ENCODE peak calls at places on chromosomes 16 and 17, in five cellular contexts. J, K, R, H and Q are unnamed samples.

GRCh38 chr17:28151001-28151400 is 108.5 kb downstream of the NLK start:
- DNase-seq in J (no peak), K (no peak), R (no peak), H (no peak), Q (no peak)

GRCh38 chr17:82963104-82963950 is 116.1 kb upstream of the METRNL start:
- DNase-seq in J (no peak), K (peak), R (peak), H (no peak), Q (no peak)

GRCh38 chr17:50844117-50844700 is 8.8 kb downstream of the WFIKKN2 start:
- DNase-seq in J (peak), K (no peak), R (no peak), H (no peak), Q (peak)

GRCh38 chr17:78973196-78973595 is 6.5 kb downstream of the LGALS3BP start:
- DNase-seq in J (no peak), K (no peak), R (no peak), H (no peak), Q (no peak)

GRCh38 chr16:15853021-15853420 is 3.8 kb downstream of the MYH11 start:
- DNase-seq in J (no peak), K (no peak), R (no peak), H (no peak), Q (no peak)

GRCh38 chr17:49201481-49201927 is 8.9 kb downstream of the GNGT2 start:
- DNase-seq in J (no peak), K (no peak), R (peak), H (no peak), Q (no peak)

GRCh38 chr16:49116873-49117272 is 164.8 kb downstream of the CBLN1 start:
- DNase-seq in J (no peak), K (no peak), R (no peak), H (no peak), Q (no peak)

GRCh38 chr16:89613101-89613953 is at the start of gene DPEP1:
- DNase-seq in J (no peak), K (no peak), R (no peak), H (no peak), Q (no peak)

GRCh38 chr16:26058326-26058725 is 366.6 kb downstream of the HS3ST4 start:
- DNase-seq in J (no peak), K (no peak), R (no peak), H (no peak), Q (no peak)

GRCh38 chr16:70804729-70805169 is 3.8 kb upstream of the VAC14 start:
- DNase-seq in J (no peak), K (no peak), R (no peak), H (no peak), Q (no peak)

GRCh38 chr17:77449373-77449907 is 308.7 kb downstream of the SEC14L1 start:
- DNase-seq in J (no peak), K (peak), R (no peak), H (no peak), Q (no peak)

GRCh38 chr16:67271446-67271845 is 7.9 kb upstream of the PLEKHG4 start:
- DNase-seq in J (no peak), K (no peak), R (no peak), H (no peak), Q (no peak)

GRCh38 chr16:88681709-88682451 is 4.4 kb downstream of the SNAI3 start:
- DNase-seq in J (no peak), K (peak), R (peak), H (no peak), Q (peak)

GRCh38 chr16:50384500-50385122 is 15.8 kb upstream of the BRD7 start:
- DNase-seq in J (no peak), K (no peak), R (no peak), H (no peak), Q (no peak)

GRCh38 chr16:78503501-78504110 is 404.2 kb downstream of the WWOX start:
- DNase-seq in J (no peak), K (no peak), R (peak), H (peak), Q (peak)

GRCh38 chr17:2076461-2076984 is 21.6 kb downstream of the HIC1 start:
- DNase-seq in J (no peak), K (no peak), R (peak), H (no peak), Q (no peak)

GRCh38 chr17:67431210-67432015 is 54.3 kb downstream of the PITPNC1 start:
- DNase-seq in J (no peak), K (no peak), R (peak), H (peak), Q (no peak)

GRCh38 chr16:25580071-25580470 is 111.7 kb upstream of the HS3ST4 start:
- DNase-seq in J (no peak), K (no peak), R (no peak), H (no peak), Q (no peak)

GRCh38 chr16:63998-64913 is 8.2 kb downstream of the RHBDF1 start:
- DNase-seq in J (no peak), K (peak), R (no peak), H (no peak), Q (no peak)

GRCh38 chr17:63534816-63535455 is 11.8 kb downstream of the KCNH6 start:
- DNase-seq in J (no peak), K (peak), R (no peak), H (no peak), Q (no peak)

GRCh38 chr16:16945207-16945606 is 525.6 kb downstream of the XYLT1 start:
- DNase-seq in J (no peak), K (no peak), R (no peak), H (no peak), Q (no peak)

GRCh38 chr16:30488764-30489595 is 16.4 kb downstream of the ITGAL start:
- DNase-seq in J (no peak), K (no peak), R (no peak), H (no peak), Q (no peak)

GRCh38 chr16:1152123-1152638 is 725 bp upstream of the CACNA1H start:
- DNase-seq in J (no peak), K (no peak), R (no peak), H (peak), Q (no peak)

GRCh38 chr17:43517161-43517560 is 29.0 kb downstream of the ETV4 start:
- DNase-seq in J (no peak), K (no peak), R (no peak), H (no peak), Q (no peak)

GRCh38 chr16:17177242-17177967 is 293.4 kb downstream of the XYLT1 start:
- DNase-seq in J (no peak), K (no peak), R (peak), H (no peak), Q (no peak)

GRCh38 chr16:66740010-66740409 is 11.4 kb downstream of the DYNC1LI2 start:
- DNase-seq in J (no peak), K (no peak), R (peak), H (peak), Q (no peak)

GRCh38 chr16:67148656-67149275 is 2.0 kb downstream of the B3GNT9 start:
- DNase-seq in J (no peak), K (no peak), R (no peak), H (no peak), Q (no peak)

GRCh38 chr17:17492562-17492961 is 3.6 kb downstream of the RASD1 start:
- DNase-seq in J (no peak), K (no peak), R (no peak), H (no peak), Q (no peak)

GRCh38 chr17:17492085-17492484 is 4.1 kb downstream of the RASD1 start:
- DNase-seq in J (no peak), K (no peak), R (no peak), H (no peak), Q (no peak)

GRCh38 chr17:17494499-17495447 is 1.4 kb downstream of the RASD1 start:
- DNase-seq in J (no peak), K (peak), R (peak), H (no peak), Q (no peak)

GRCh38 chr17:17493986-17494466 is 2.2 kb downstream of the RASD1 start:
- DNase-seq in J (no peak), K (no peak), R (no peak), H (no peak), Q (no peak)

GRCh38 chr17:17493249-17493985 is 2.8 kb downstream of the RASD1 start:
- DNase-seq in J (no peak), K (peak), R (no peak), H (no peak), Q (no peak)
- H3K27ac ChIP-seq in J (peak), K (no peak), R (no peak), H (no peak), Q (peak)

DNA sequence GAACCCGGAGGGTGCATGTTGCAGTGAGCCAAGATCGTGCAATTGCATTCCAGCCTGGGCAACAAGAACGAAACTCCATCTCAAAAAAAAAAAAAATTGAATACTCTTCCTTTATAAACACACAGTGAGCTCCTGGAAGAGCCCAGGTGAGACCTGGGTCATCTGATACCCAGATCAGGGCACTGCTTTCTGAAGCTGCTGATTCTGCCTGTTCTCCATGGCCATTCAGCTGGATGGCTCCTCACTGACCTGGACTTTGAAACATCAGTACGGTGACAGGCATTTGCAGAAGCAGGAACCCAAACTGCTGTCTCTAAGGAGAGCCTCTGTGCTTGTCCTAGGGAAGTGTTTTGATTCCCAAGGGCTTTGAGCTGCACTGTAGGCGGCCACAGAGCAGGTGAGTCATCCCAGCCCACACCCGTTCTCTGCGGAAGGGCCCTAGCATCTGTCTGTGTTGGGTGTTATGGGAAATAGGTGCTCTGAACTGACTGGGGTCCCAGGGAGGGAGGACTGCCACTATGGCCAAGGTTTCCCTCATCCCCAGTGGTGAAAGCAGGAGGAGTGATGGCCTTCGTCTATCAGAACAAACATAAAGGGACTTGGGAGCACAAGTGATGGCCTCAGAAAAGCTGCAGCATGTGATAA is 60.7 kb upstream of the ADCY9 start:
- DNase-seq in J (no peak), K (no peak), R (peak), H (peak), Q (no peak)
- H3K27ac ChIP-seq in J (no peak), K (no peak), R (no peak), H (peak), Q (no peak)

GRCh38 chr17:81865733-81866439 is 5.3 kb downstream of the ARHGDIA start:
- DNase-seq in J (no peak), K (no peak), R (no peak), H (no peak), Q (no peak)
- H3K27ac ChIP-seq in J (no peak), K (no peak), R (peak), H (peak), Q (no peak)

GRCh38 chr16:85698459-85699223 is 9.9 kb upstream of the GINS2 start:
- DNase-seq in J (no peak), K (no peak), R (no peak), H (no peak), Q (no peak)
- H3K27ac ChIP-seq in J (no peak), K (no peak), R (no peak), H (no peak), Q (peak)

GRCh38 chr17:72717676-72718075 is 374.8 kb downstream of the SLC39A11 start:
- DNase-seq in J (no peak), K (no peak), R (no peak), H (no peak), Q (no peak)
- H3K27ac ChIP-seq in J (no peak), K (no peak), R (no peak), H (peak), Q (no peak)

GRCh38 chr16:84806256-84806889 is 13.4 kb upstream of the CRISPLD2 start:
- DNase-seq in J (no peak), K (peak), R (peak), H (peak), Q (no peak)
- H3K27ac ChIP-seq in J (no peak), K (no peak), R (peak), H (peak), Q (no peak)

GRCh38 chr17:75824591-75825518 is 19.3 kb downstream of the UNC13D start:
- DNase-seq in J (no peak), K (peak), R (no peak), H (no peak), Q (no peak)

GRCh38 chr17:75827291-75828050 is 16.7 kb downstream of the UNC13D start:
- DNase-seq in J (no peak), K (peak), R (peak), H (peak), Q (peak)

GRCh38 chr17:75826561-75827290 is 17.5 kb downstream of the UNC13D start:
- DNase-seq in J (no peak), K (no peak), R (no peak), H (no peak), Q (no peak)

GRCh38 chr17:75824050-75824552 is 20.1 kb downstream of the UNC13D start:
- DNase-seq in J (no peak), K (no peak), R (no peak), H (no peak), Q (no peak)

DNA sequence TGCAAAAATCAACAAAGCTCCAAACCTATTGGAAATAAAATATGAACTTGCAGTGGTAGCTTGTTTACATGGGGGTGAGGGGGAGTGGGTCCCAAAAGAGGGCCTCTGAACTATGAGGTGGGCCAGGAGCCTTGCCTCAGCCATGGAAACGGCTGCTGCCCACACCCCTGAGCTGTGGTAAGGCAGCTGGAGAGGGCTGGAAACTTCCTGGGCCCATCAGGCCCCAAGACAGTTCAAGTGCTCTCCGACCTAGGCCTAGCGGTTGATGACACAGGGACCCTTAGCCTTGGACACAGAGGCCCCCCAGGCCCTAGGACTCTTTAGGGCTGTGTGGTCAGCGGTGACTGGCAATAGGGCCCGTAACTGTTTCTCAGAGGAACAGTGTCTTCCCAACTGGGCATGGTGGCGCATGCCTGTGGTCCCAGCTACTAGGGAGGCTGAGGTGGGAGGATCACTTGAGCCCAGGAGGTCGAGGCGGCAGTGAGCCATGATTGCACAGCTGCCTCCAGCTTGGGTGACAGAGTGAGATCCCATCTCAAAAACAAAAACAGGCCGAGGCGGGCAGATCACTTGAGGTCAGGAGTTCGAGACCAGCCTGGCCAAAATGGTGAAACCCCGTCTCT is 18.3 kb downstream of the UNC13D start:
- DNase-seq in J (no peak), K (no peak), R (no peak), H (no peak), Q (no peak)
- H3K27ac ChIP-seq in J (no peak), K (no peak), R (no peak), H (no peak), Q (no peak)

GRCh38 chr17:12021604-12022003 is 927 bp downstream of the MAP2K4 start:
- DNase-seq in J (no peak), K (no peak), R (no peak), H (no peak), Q (no peak)
- H3K27ac ChIP-seq in J (peak), K (peak), R (peak), H (peak), Q (no peak)